ENCODE peak calls at places on chromosome 6, in six cellular contexts. E is left ventricle myocardium superior; R is activated naive CD4-positive, alpha-beta T cell treated with Interleukin-2 at 50 U/mL for 16 hours; V is tibial nerve; Y is iPS DF 6.9; F is heart right ventricle. N is an unnamed sample.
A peak's percentile ranks its signal among the peaks of the same experiment; 100 is the strongest.

GRCh38 chr6:134425521-134426316 is 107.8 kb upstream of the SGK1 start:
- DNase-seq in R (no peak), V (no peak), E (no peak), F (no peak), Y (no peak), N (no peak)

GRCh38 chr6:10412165-10412947 is 2.5 kb downstream of the TFAP2A start:
- DNase-seq in E (no peak), V (no peak), Y (no peak), F (no peak), R (peak; percentile 40), N (peak; percentile 94)

GRCh38 chr6:81891869-81892268 is 139.4 kb upstream of the TENT5A start:
- DNase-seq in E (peak; percentile 28), F (peak; percentile 21), R (no peak), V (no peak), Y (no peak), N (no peak)

GRCh38 chr6:52573295-52573694 is 3.6 kb downstream of the TRAM2 start:
- DNase-seq in R (no peak), V (no peak), Y (no peak), E (no peak), F (no peak), N (no peak)

GRCh38 chr6:29762051-29762450 is 38.8 kb downstream of the HLA-F start:
- DNase-seq in V (no peak), E (no peak), Y (no peak), F (no peak), R (no peak), N (no peak)

GRCh38 chr6:148611213-148611612 is 135.6 kb upstream of the UST start:
- DNase-seq in Y (no peak), R (no peak), E (peak; percentile 61), V (peak; percentile 79), F (peak; percentile 21), N (peak; percentile 69)

GRCh38 chr6:83062225-83062624 is 3.4 kb downstream of the UBE3D start:
- DNase-seq in V (no peak), R (no peak), E (no peak), F (no peak), Y (no peak), N (peak; percentile 60)

GRCh38 chr6:33419580-33420492 is at the start of gene SYNGAP1:
- DNase-seq in Y (no peak), E (peak; percentile 76), R (peak; percentile 43), F (peak; percentile 70), V (peak; percentile 65), N (no peak)

GRCh38 chr6:16683524-16684194 is 77.6 kb downstream of the ATXN1 start:
- DNase-seq in E (no peak), Y (no peak), R (peak; percentile 35), F (no peak), V (peak; percentile 48), N (peak; percentile 96)

GRCh38 chr6:82045965-82046756 is 201.4 kb downstream of the IBTK start:
- DNase-seq in F (no peak), Y (no peak), R (no peak), E (no peak), V (no peak), N (peak; percentile 81)

GRCh38 chr6:170378502-170378901 is 71.9 kb downstream of the FAM120B start:
- DNase-seq in R (no peak), E (no peak), Y (no peak), V (no peak), F (no peak), N (no peak)

GRCh38 chr6:137813308-137813707 is 53.8 kb upstream of the TNFAIP3 start:
- DNase-seq in E (no peak), R (no peak), V (no peak), F (no peak), Y (no peak), N (no peak)

GRCh38 chr6:21371676-21372161 is 221.8 kb upstream of the SOX4 start:
- DNase-seq in R (no peak), Y (no peak), F (no peak), V (no peak), E (no peak), N (peak; percentile 12)

GRCh38 chr6:73032586-73032985 is 192.7 kb downstream of the KHDC1L start:
- DNase-seq in Y (no peak), E (no peak), V (no peak), F (no peak), R (no peak), N (peak; percentile 69)

GRCh38 chr6:122323361-122323760 is 76.1 kb upstream of the HSF2 start:
- DNase-seq in V (no peak), Y (no peak), E (no peak), F (no peak), R (no peak), N (no peak)

GRCh38 chr6:80165143-80165542 is 58.7 kb downstream of the BCKDHB start:
- DNase-seq in Y (no peak), F (no peak), E (no peak), R (peak; percentile 38), V (no peak), N (peak; percentile 29)

GRCh38 chr6:38715016-38715809 is at the start of gene DNAH8:
- DNase-seq in F (no peak), V (no peak), R (no peak), E (no peak), Y (no peak), N (no peak)

GRCh38 chr6:11426571-11426970 is 111.0 kb upstream of the TMEM170B start:
- DNase-seq in R (no peak), F (no peak), Y (no peak), V (peak; percentile 63), E (no peak), N (peak; percentile 26)

GRCh38 chr6:63295553-63295952 is 24.2 kb downstream of the LGSN start:
- DNase-seq in F (no peak), E (no peak), R (no peak), Y (no peak), V (no peak), N (no peak)

GRCh38 chr6:169936355-169936975 is 185.0 kb downstream of the ERMARD start:
- DNase-seq in F (no peak), Y (no peak), R (no peak), V (no peak), E (no peak), N (no peak)

GRCh38 chr6:22444335-22444734 is 125.0 kb upstream of the HDGFL1 start:
- DNase-seq in F (no peak), V (no peak), R (no peak), Y (no peak), E (no peak), N (no peak)

GRCh38 chr6:26044140-26045045 is 42.8 kb upstream of the HFE start:
- DNase-seq in V (no peak), R (peak; percentile 35), E (peak; percentile 60), F (peak; percentile 44), Y (no peak), N (no peak)